ENCODE peak calls at places on chromosomes 12 and 14, in four cellular contexts. X is WTC11, O is amniotic stem cell, F is non-pigmented ciliary epithelial cell. Y is an unnamed sample.

GRCh38 chr12:52643233-52644077 is 8.6 kb downstream of the KRT2 start:
- DNase-seq in O (no peak), F (no peak), X (no peak), Y (no peak)

GRCh38 chr14:91177073-91177796 is 63.4 kb downstream of the DGLUCY start:
- DNase-seq in X (peak), O (peak), F (peak), Y (no peak)

GRCh38 chr14:64755661-64756265 is 51.5 kb downstream of the PLEKHG3 start:
- DNase-seq in O (no peak), F (no peak), X (no peak), Y (no peak)

GRCh38 chr12:82817368-82817767 is 130.7 kb downstream of the TMTC2 start:
- DNase-seq in X (no peak), O (no peak), F (no peak), Y (no peak)

GRCh38 chr12:68636268-68636667 is 25.6 kb downstream of the RAP1B start:
- DNase-seq in X (no peak), O (no peak), F (no peak), Y (no peak)

GRCh38 chr14:26595922-26596721 is 1.7 kb downstream of the NOVA1 start:
- DNase-seq in O (no peak), F (no peak), X (no peak), Y (no peak)

GRCh38 chr12:57148469-57149308 is 1.3 kb upstream of the LRP1-AS start:
- DNase-seq in X (no peak), F (no peak), O (no peak), Y (no peak)

GRCh38 chr14:55581011-55581806 is 1.2 kb downstream of the KTN1 start:
- DNase-seq in O (no peak), X (peak), F (no peak), Y (no peak)

GRCh38 chr14:81062816-81063215 is 107.4 kb downstream of the TSHR start:
- DNase-seq in F (no peak), X (peak), O (no peak), Y (no peak)

GRCh38 chr12:28026701-28027100 is 54.2 kb upstream of the PTHLH start:
- DNase-seq in F (no peak), O (no peak), X (no peak), Y (no peak)

GRCh38 chr14:24389266-24389855 is 9.4 kb upstream of the NYNRIN start:
- DNase-seq in O (no peak), F (no peak), X (no peak), Y (no peak)

GRCh38 chr14:85853996-85854526 is 324.1 kb downstream of the FLRT2 start:
- DNase-seq in F (no peak), O (no peak), X (no peak), Y (no peak)

GRCh38 chr14:43697003-43697402 is 810.1 kb downstream of the FSCB start:
- DNase-seq in X (no peak), O (no peak), F (no peak), Y (no peak)

GRCh38 chr14:55802986-55803431 is 223.0 kb downstream of the KTN1 start:
- DNase-seq in X (no peak), O (no peak), F (no peak), Y (no peak)

GRCh38 chr14:42224053-42224888 is 617.6 kb downstream of the LRFN5 start:
- DNase-seq in X (peak), O (peak), F (peak), Y (no peak)

GRCh38 chr12:117507547-117507946 is 146.1 kb upstream of the NOS1 start:
- DNase-seq in X (no peak), O (no peak), F (no peak), Y (no peak)

GRCh38 chr12:128455849-128456248 is 188.9 kb downstream of the TMEM132C start:
- DNase-seq in O (no peak), X (no peak), F (no peak), Y (no peak)

GRCh38 chr12:15163577-15163976 is 57.6 kb downstream of the RERG start:
- DNase-seq in F (no peak), O (no peak), X (no peak), Y (no peak)

GRCh38 chr12:3571323-3571722 is 80.3 kb downstream of the PRMT8 start:
- DNase-seq in F (no peak), X (no peak), O (no peak), Y (no peak)

GRCh38 chr12:55703288-55703687 is 4.4 kb downstream of the ITGA7 start:
- DNase-seq in X (no peak), F (no peak), O (no peak), Y (no peak)

GRCh38 chr12:108826115-108826806 is 31.1 kb downstream of the SSH1 start:
- DNase-seq in F (peak), X (no peak), O (peak), Y (no peak)

GRCh38 chr14:81534510-81535074 is 939 bp upstream of the SEL1L start:
- DNase-seq in O (no peak), F (no peak), X (no peak), Y (no peak)

GRCh38 chr12:128069359-128069997 is 197.5 kb upstream of the TMEM132C start:
- DNase-seq in X (peak), F (peak), O (peak), Y (no peak)

GRCh38 chr14:91170504-91171121 is 56.7 kb downstream of the DGLUCY start:
- DNase-seq in O (no peak), X (no peak), F (no peak), Y (no peak)

GRCh38 chr14:48936881-48937280 is 649.3 kb downstream of the RPS29 start:
- DNase-seq in O (no peak), F (no peak), X (no peak), Y (no peak)

GRCh38 chr14:43647302-43647701 is 859.8 kb downstream of the FSCB start:
- DNase-seq in F (no peak), O (no peak), X (peak), Y (no peak)

GRCh38 chr12:124804011-124804621 is 59.5 kb downstream of the SCARB1 start:
- DNase-seq in X (peak), F (no peak), O (no peak), Y (no peak)

GRCh38 chr12:96578526-96579125 is 89.2 kb downstream of the CFAP54 start:
- DNase-seq in X (no peak), F (peak), O (peak), Y (no peak)

GRCh38 chr12:5648692-5649338 is 216.9 kb downstream of the NTF3 start:
- DNase-seq in F (no peak), O (peak), X (peak), Y (no peak)

GRCh38 chr12:116615141-116615861 is 56.1 kb downstream of the MAP1LC3B2 start:
- DNase-seq in F (no peak), O (no peak), X (no peak), Y (no peak)

GRCh38 chr12:17609152-17609551 is 480.8 kb downstream of the RERGL start:
- DNase-seq in X (no peak), O (no peak), F (no peak), Y (no peak)

GRCh38 chr14:94307410-94307992 is 14.4 kb upstream of the SERPINA10 start:
- DNase-seq in X (no peak), O (no peak), F (no peak), Y (no peak)

GRCh38 chr12:57744194-57744776 is 554 bp upstream of the TSPAN31 start:
- DNase-seq in O (peak), F (peak), X (peak), Y (peak)

GRCh38 chr14:88098128-88098527 is 93.2 kb downstream of the GPR65 start:
- DNase-seq in O (no peak), F (no peak), X (no peak), Y (no peak)

GRCh38 chr12:8038659-8039114 is 6.2 kb downstream of the FOXJ2 start:
- DNase-seq in X (peak), O (no peak), F (no peak), Y (no peak)

Y was measured in esophagus squamous epithelium.